ENCODE peak calls at places on chromosomes 7 and 10, in nine cellular contexts. H is stomach, S is transverse colon, L is GM23338, B is HCT116, K is suprapubic skin, G is upper lobe of left lung, V is sigmoid colon, I is spleen. M is an unnamed sample. For H3K4me1, the result is how much of the 10 kb centered on the place peaks cover.

GRCh38 chr7:41655470-41655869 is 47.4 kb downstream of the INHBA start:
- DNase-seq in I (no peak), K (no peak), B (no peak), V (no peak), S (no peak), L (no peak), G (no peak), H (no peak), M (no peak)

GRCh38 chr7:27073066-27073465 is 22.7 kb downstream of the HOXA1 start:
- DNase-seq in V (no peak), H (no peak), L (no peak), I (no peak), S (no peak), B (no peak), G (no peak), K (no peak), M (no peak)

GRCh38 chr7:501526-501925 is 18.1 kb downstream of the PDGFA start:
- DNase-seq in I (peak), G (no peak), S (no peak), K (no peak), H (no peak), L (no peak), V (peak), B (no peak), M (no peak)

GRCh38 chr7:31744294-31744874 is 57.4 kb downstream of the PPP1R17 start:
- DNase-seq in I (no peak), S (peak), G (no peak), H (peak), V (peak), B (peak), L (peak), K (no peak), M (peak)

GRCh38 chr7:86049910-86050309 is 593.8 kb upstream of the GRM3 start:
- DNase-seq in G (no peak), S (no peak), V (no peak), K (no peak), H (no peak), B (no peak), I (no peak), L (no peak), M (no peak)

GRCh38 chr7:21261627-21262564 is 166.0 kb upstream of the SP4 start:
- DNase-seq in B (peak), L (peak), S (peak), K (no peak), H (peak), V (no peak), G (no peak), I (peak), M (no peak)

GRCh38 chr10:84957427-84957826 is 629.0 kb downstream of the CCSER2 start:
- DNase-seq in K (no peak), S (no peak), G (no peak), H (no peak), V (no peak), L (no peak), B (no peak), I (no peak), M (no peak)

GRCh38 chr10:95350212-95350829 is 59.5 kb upstream of the PDLIM1 start:
- DNase-seq in I (no peak), B (no peak), V (no peak), H (no peak), K (no peak), G (no peak), L (no peak), S (no peak), M (no peak)

GRCh38 chr7:98400538-98401427 is at the start of gene BAIAP2L1:
- DNase-seq in K (peak), V (peak), I (peak), B (peak), H (peak), L (peak), G (peak), S (peak), M (peak)

GRCh38 chr10:1896153-1896552 is 158.8 kb upstream of the ADARB2 start:
- DNase-seq in V (no peak), K (no peak), B (no peak), I (no peak), G (no peak), H (no peak), L (no peak), S (no peak), M (no peak)

GRCh38 chr7:38393874-38394273 is 120.4 kb upstream of the TARP start:
- DNase-seq in G (no peak), K (no peak), L (no peak), I (no peak), H (no peak), V (no peak), S (no peak), B (no peak), M (no peak)

GRCh38 chr7:29274156-29275017 is 79.8 kb downstream of the CHN2 start:
- DNase-seq in B (no peak), K (no peak), L (no peak), I (no peak), G (no peak), V (no peak), S (no peak), H (no peak), M (no peak)

GRCh38 chr7:79553811-79554555 is 100.5 kb upstream of the MAGI2 start:
- DNase-seq in B (no peak), I (no peak), K (no peak), G (no peak), H (no peak), L (no peak), V (no peak), S (no peak), M (no peak)

GRCh38 chr10:63458177-63458576 is 7.6 kb downstream of the JMJD1C start:
- DNase-seq in H (no peak), L (no peak), V (no peak), K (no peak), S (no peak), I (no peak), B (no peak), G (no peak), M (no peak)

GRCh38 chr10:89032141-89032814 is 41.7 kb downstream of the FAS start:
- DNase-seq in B (peak), G (no peak), S (no peak), K (no peak), L (peak), V (no peak), H (no peak), I (no peak), M (no peak)

GRCh38 chr10:12614390-12615003 is 265.1 kb downstream of the CAMK1D start:
- DNase-seq in V (no peak), I (no peak), K (no peak), L (no peak), H (no peak), B (no peak), S (no peak), G (no peak), M (no peak)

GRCh38 chr7:128937271-128937646 is 468 bp upstream of the IRF5 start:
- DNase-seq in L (no peak), B (no peak), V (peak), K (peak), S (no peak), H (no peak), G (no peak), I (no peak), M (no peak)

GRCh38 chr7:32957326-32958045 is at the start of gene FKBP9:
- DNase-seq in L (peak), G (peak), S (peak), V (peak), H (peak), K (peak), I (peak), B (no peak), M (peak)

GRCh38 chr10:93993782-93994668 is at the start of gene PLCE1:
- DNase-seq in B (no peak), I (peak), G (peak), H (peak), S (peak), V (peak), L (peak), K (no peak), M (no peak)

GRCh38 chr10:72416661-72417060 is 61.9 kb upstream of the DNAJB12 start:
- DNase-seq in I (no peak), K (no peak), G (no peak), L (no peak), S (no peak), V (no peak), B (no peak), H (no peak), M (no peak)

GRCh38 chr10:125016123-125016522 is 74.2 kb downstream of the ZRANB1 start:
- DNase-seq in S (no peak), B (no peak), K (no peak), H (no peak), V (peak), L (no peak), G (peak), I (no peak), M (no peak)

GRCh38 chr10:122349758-122350355 is 24.7 kb upstream of the PLEKHA1 start:
- DNase-seq in H (no peak), V (no peak), G (no peak), K (no peak), S (no peak), I (no peak), B (no peak), L (no peak), M (no peak)

GRCh38 chr10:87541114-87541513 is 36.4 kb downstream of the MINPP1 start:
- DNase-seq in B (no peak), H (no peak), V (no peak), K (no peak), S (no peak), I (no peak), G (no peak), L (no peak), M (no peak)

GRCh38 chr7:151251328-151251925 is 2.9 kb upstream of the SMARCD3 start:
- DNase-seq in G (peak), L (peak), B (no peak), V (peak), H (peak), I (no peak), S (peak), K (no peak), M (no peak)

GRCh38 chr10:129042747-129043146 is 424.3 kb upstream of the MGMT start:
- DNase-seq in K (no peak), S (no peak), L (no peak), V (no peak), H (no peak), G (peak), B (no peak), I (no peak), M (no peak)

GRCh38 chr7:113209449-113210203 is 91.3 kb upstream of the SMIM30 start:
- DNase-seq in I (no peak), H (no peak), S (no peak), K (no peak), B (no peak), G (no peak), V (no peak), L (peak), M (no peak)

GRCh38 chr10:69334258-69335062 is 56.2 kb downstream of the HK1 start:
- DNase-seq in G (peak), V (no peak), H (no peak), B (no peak), I (no peak), L (no peak), S (no peak), K (peak), M (no peak)

GRCh38 chr10:107966817-107967216 is 802.3 kb upstream of the SORCS1 start:
- DNase-seq in I (no peak), S (no peak), L (no peak), G (no peak), B (no peak), H (no peak), K (no peak), V (no peak), M (no peak)

GRCh38 chr10:59006511-59007306 is 169.7 kb upstream of the PHYHIPL start:
- DNase-seq in K (no peak), L (no peak), I (no peak), S (no peak), H (no peak), G (no peak), B (no peak), V (no peak), M (no peak)

GRCh38 chr7:45435846-45436245 is 138.3 kb upstream of the ADCY1 start:
- DNase-seq in G (no peak), S (no peak), L (no peak), B (no peak), H (no peak), V (no peak), K (no peak), I (no peak), M (no peak)

GRCh38 chr10:80484677-80485409 is 30.7 kb downstream of the TSPAN14 start:
- DNase-seq in I (no peak), V (no peak), S (no peak), L (no peak), B (no peak), K (no peak), H (peak), G (no peak), M (no peak)

GRCh38 chr7:73839743-73840714 is 2.3 kb downstream of the METTL27 start:
- DNase-seq in K (no peak), H (no peak), L (peak), I (no peak), B (no peak), S (no peak), V (no peak), G (no peak), M (no peak)

GRCh38 chr7:73844131-73844547 is 1.8 kb upstream of the METTL27 start:
- DNase-seq in B (no peak), S (no peak), I (no peak), V (no peak), L (no peak), H (no peak), G (no peak), K (no peak), M (no peak)

GRCh38 chr7:73841689-73842247 is 548 bp downstream of the METTL27 start:
- DNase-seq in G (peak), V (no peak), L (peak), I (no peak), B (no peak), K (no peak), H (no peak), S (peak), M (no peak)

GRCh38 chr7:73840715-73841379 is 1.5 kb downstream of the METTL27 start:
- DNase-seq in V (no peak), H (no peak), G (peak), K (no peak), L (no peak), B (no peak), I (no peak), S (no peak), M (no peak)

GRCh38 chr7:73842248-73842895 is at the start of gene METTL27:
- DNase-seq in I (peak), G (peak), S (peak), K (peak), L (peak), V (peak), B (peak), H (peak), M (peak)
- TF ChIP-seq POLR2AphosphoS5 in I (peak), G (peak), S (peak), K (peak), L (peak), V (peak), B (peak), H (peak), M (peak)

DNA sequence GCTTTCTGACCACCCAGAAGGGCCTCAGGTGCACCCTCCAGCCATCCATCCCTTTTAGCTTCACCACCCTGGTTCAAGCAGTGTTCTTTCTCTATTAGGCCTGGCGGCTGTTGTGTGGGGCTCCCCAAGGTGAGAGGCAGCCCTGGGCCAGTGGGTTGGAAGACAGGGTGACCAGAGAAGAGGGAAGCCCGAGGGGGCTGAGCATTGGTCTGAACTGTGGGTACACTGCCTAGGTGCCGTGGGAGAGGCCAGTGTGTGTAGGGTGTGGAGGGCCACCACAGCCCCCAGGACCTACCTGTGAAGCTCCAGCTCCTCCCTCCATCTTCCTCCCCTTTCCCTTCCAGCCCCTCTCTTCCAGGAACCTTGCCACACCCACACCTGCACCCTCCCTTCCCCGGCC is 9.1 kb upstream of the MTPAP start:
- DNase-seq in K (no peak), V (no peak), L (no peak), I (peak), H (no peak), B (no peak), G (no peak), S (no peak), M (no peak)
- H3K4me1 ChIP-seq in K (under half), V (under half), L (under half), I (under half), H (under half), B (under half), G (under half), S (under half), M (under half)

GRCh38 chr7:28093617-28094232 is 86.9 kb downstream of the JAZF1 start:
- DNase-seq in G (no peak), H (peak), S (peak), B (peak), I (peak), V (peak), K (peak), L (peak), M (no peak)

GRCh38 chr7:28091190-28091589 is 89.4 kb downstream of the JAZF1 start:
- DNase-seq in G (no peak), B (no peak), S (no peak), L (no peak), K (no peak), V (no peak), I (no peak), H (no peak), M (no peak)

DNA sequence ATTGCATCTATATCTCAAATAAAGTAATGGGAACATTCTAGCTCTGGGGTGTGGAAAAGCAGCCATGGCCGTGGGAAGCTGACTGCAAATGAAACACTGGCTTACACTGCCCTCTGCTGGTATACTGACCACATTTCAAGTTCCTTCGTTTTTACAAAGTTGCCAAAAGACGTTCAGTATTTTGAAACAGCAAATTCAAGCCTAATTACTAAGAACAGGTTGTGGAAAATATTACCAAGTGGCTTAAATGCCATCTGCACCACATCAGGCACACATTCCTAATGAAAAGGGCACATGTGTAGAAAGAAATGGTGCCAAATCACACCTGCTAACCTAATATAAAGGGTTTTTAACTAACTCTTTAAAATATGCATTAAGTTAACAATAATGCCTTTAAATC is 83.9 kb downstream of the JAZF1 start:
- DNase-seq in L (peak), B (peak), G (no peak), I (no peak), H (peak), S (peak), K (no peak), V (peak), M (peak)
- TF ChIP-seq POLR2AphosphoS5 in L (no peak), B (no peak), G (no peak), I (no peak), H (peak), S (no peak), K (no peak), V (no peak), M (no peak)

DNA sequence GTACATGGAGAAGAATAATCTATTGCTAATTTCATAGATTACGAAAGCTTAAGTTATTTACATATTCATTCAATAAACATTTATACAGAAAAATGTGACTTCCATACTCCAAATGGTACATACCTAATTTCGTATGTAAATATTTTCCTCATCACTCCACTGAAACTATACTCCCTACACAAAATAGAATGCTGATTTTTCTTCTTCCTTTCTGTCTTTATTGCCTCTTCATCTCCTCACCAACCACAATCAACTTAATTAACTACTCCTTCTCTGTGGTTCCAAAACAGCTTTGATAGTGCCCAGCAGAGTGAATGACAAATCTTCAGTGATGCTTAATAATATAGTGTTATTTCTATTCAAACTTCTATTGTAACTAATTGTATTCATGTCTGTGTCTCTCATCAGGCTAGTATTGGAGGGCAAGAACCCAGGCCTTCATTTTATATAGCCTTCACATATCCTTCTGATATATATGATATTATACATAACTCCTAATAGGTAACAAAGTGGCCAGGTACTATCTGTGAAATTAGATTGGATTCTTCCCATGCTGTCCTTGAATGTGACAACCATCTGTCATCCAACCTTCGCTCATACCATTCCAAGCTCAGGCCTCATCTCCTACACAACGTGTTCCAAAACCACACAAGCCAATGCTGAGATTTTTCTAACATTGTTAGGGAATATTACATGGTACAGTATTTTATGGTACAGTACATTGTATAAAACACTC is 5.3 kb downstream of the ITGB1 start:
- DNase-seq in H (no peak), B (no peak), K (no peak), S (no peak), V (no peak), I (no peak), L (no peak), G (no peak), M (no peak)
- H3K4me1 ChIP-seq in H (half or more), B (half or more), K (half or more), S (half or more), V (half or more), I (half or more), L (half or more), G (under half), M (under half)

GRCh38 chr10:17061418-17061817 is 68.2 kb downstream of the CUBN start:
- DNase-seq in I (no peak), K (no peak), L (no peak), H (no peak), G (no peak), S (no peak), V (no peak), B (no peak), M (no peak)

GRCh38 chr10:17064435-17064834 is 65.2 kb downstream of the CUBN start:
- DNase-seq in L (peak), V (no peak), I (no peak), S (no peak), B (no peak), H (no peak), G (no peak), K (no peak), M (no peak)

GRCh38 chr10:17065273-17065672 is 64.3 kb downstream of the CUBN start:
- DNase-seq in S (no peak), K (no peak), L (no peak), H (no peak), B (no peak), V (no peak), I (no peak), G (no peak), M (no peak)

GRCh38 chr10:17062009-17062408 is 67.6 kb downstream of the CUBN start:
- DNase-seq in H (no peak), S (no peak), I (no peak), L (no peak), V (no peak), K (no peak), G (no peak), B (peak), M (no peak)

GRCh38 chr10:17062493-17063487 is 66.8 kb downstream of the CUBN start:
- DNase-seq in I (no peak), B (peak), K (peak), S (no peak), L (no peak), V (peak), G (no peak), H (no peak), M (peak)
- TF ChIP-seq POLR2AphosphoS5 in I (no peak), B (peak), K (no peak), S (no peak), L (no peak), V (no peak), G (no peak), H (no peak), M (no peak)

DNA sequence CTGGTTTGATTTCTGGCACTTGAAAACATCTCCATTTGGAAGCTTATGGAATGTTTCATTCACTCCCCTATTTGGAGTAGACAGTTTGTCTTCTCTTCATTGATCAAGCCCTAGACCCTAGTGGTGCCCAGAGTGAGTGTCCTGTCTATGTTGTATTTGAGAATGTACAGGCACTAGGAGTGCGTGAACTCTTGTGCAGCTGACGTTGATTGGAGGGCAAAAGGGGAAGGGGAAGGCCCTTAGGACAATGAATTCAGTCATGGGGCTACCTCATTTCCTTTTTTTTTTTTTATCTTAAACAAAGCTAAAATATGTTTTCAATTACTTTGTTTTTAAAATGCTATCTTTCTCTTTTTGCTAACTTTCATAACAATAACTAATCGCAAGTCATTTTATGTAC is 66.5 kb downstream of the ADD3 start:
- DNase-seq in K (no peak), V (no peak), H (no peak), S (no peak), I (peak), G (no peak), B (no peak), L (no peak), M (no peak)
- H3K4me1 ChIP-seq in K (half or more), V (half or more), H (half or more), S (under half), I (half or more), G (half or more), B (under half), L (under half), M (under half)